ENCODE peak calls at places on chromosomes 16 and 17, in four cellular contexts. S is WTC11, H is PC-9, O is stromal cell of bone marrow. J is an unnamed sample.

GRCh38 chr16:82835487-82836160 is 208.9 kb downstream of the CDH13 start:
- DNase-seq in S (no peak), O (no peak), H (no peak), J (no peak)

GRCh38 chr17:5500247-5500803 is 14.0 kb downstream of the MIS12 start:
- DNase-seq in H (no peak), S (no peak), O (no peak), J (no peak)

GRCh38 chr17:8581002-8581658 is 49.4 kb downstream of the MYH10 start:
- DNase-seq in H (no peak), O (no peak), S (no peak), J (no peak)

GRCh38 chr17:79803997-79804855 is 7.3 kb upstream of the CBX8 start:
- DNase-seq in S (peak), O (no peak), H (no peak), J (peak)

GRCh38 chr16:58258326-58258725 is 36.5 kb downstream of the PRSS54 start:
- DNase-seq in O (no peak), S (no peak), H (no peak), J (no peak)

GRCh38 chr17:6374761-6375312 is 60.1 kb downstream of the AIPL1 start:
- DNase-seq in O (no peak), S (peak), H (peak), J (no peak)

GRCh38 chr16:55625843-55626242 is 29.9 kb upstream of the SLC6A2 start:
- DNase-seq in O (no peak), H (no peak), S (no peak), J (no peak)

GRCh38 chr17:68346448-68346847 is 55.2 kb downstream of the ARSG start:
- DNase-seq in O (no peak), H (no peak), S (no peak), J (no peak)

GRCh38 chr17:12737740-12738469 is 51.4 kb upstream of the ARHGAP44 start:
- DNase-seq in O (no peak), S (no peak), H (no peak), J (no peak)

GRCh38 chr17:78369791-78370381 is 8.6 kb upstream of the PGS1 start:
- DNase-seq in O (no peak), S (no peak), H (no peak), J (no peak)

GRCh38 chr17:75078097-75079022 is 9.4 kb upstream of the SLC16A5 start:
- DNase-seq in O (no peak), H (peak), S (no peak), J (no peak)

GRCh38 chr16:48607056-48607825 is 2.7 kb downstream of the N4BP1 start:
- DNase-seq in O (no peak), S (no peak), H (peak), J (no peak)

GRCh38 chr17:34720760-34721159 is 141.4 kb downstream of the TMEM132E start:
- DNase-seq in S (no peak), H (peak), O (no peak), J (no peak)

GRCh38 chr16:57618306-57619132 is 9.9 kb upstream of the ADGRG1 start:
- DNase-seq in O (no peak), H (peak), S (peak), J (no peak)

GRCh38 chr16:85072947-85073346 is 39.3 kb downstream of the CIBAR2 start:
- DNase-seq in O (peak), S (no peak), H (no peak), J (no peak)

GRCh38 chr17:45129426-45129939 is 2.8 kb downstream of the PLCD3 start:
- DNase-seq in S (no peak), H (peak), O (no peak), J (no peak)

GRCh38 chr16:86396918-86397317 is 113.4 kb upstream of the FOXF1 start:
- DNase-seq in O (no peak), H (no peak), S (no peak), J (no peak)

GRCh38 chr17:66713533-66714042 is 121.3 kb upstream of the CACNG5 start:
- DNase-seq in O (no peak), H (no peak), S (no peak), J (peak)

GRCh38 chr17:9987779-9988585 is 82.9 kb upstream of the RCVRN start:
- DNase-seq in O (no peak), H (peak), S (peak), J (peak)

GRCh38 chr17:79777844-79778503 is at the start of gene CBX2:
- DNase-seq in S (peak), O (peak), H (peak), J (peak)

GRCh38 chr16:5030251-5030870 is 3.4 kb downstream of the NAGPA start:
- DNase-seq in H (no peak), O (no peak), S (no peak), J (no peak)

J was measured in RPMI8226.